ENCODE peak calls at places on chromosomes 7 and 10, in five cellular contexts. Y, D, U, P and F are unnamed samples.

GRCh38 chr10:102919237-102919959 is 1.3 kb downstream of the CNNM2 start:
- DNase-seq in U (no peak), Y (peak; percentile 21), P (no peak), D (no peak), F (peak; percentile 82)

GRCh38 chr7:101576993-101577392 is 52.1 kb downstream of the MYL10 start:
- DNase-seq in U (no peak), P (no peak), D (no peak), Y (no peak), F (no peak)

GRCh38 chr7:6260291-6261183 is 11.9 kb downstream of the CYTH3 start:
- DNase-seq in P (no peak), D (no peak), Y (no peak), U (no peak), F (no peak)

GRCh38 chr10:47092822-47093221 is 181.6 kb downstream of the PTPN20 start:
- DNase-seq in U (no peak), P (no peak), D (no peak), Y (no peak), F (peak; percentile 78)

GRCh38 chr7:138961159-138961558 is 20.0 kb downstream of the KIAA1549 start:
- DNase-seq in P (peak; percentile 18), Y (peak; percentile 54), D (peak; percentile 32), U (no peak), F (peak; percentile 50)

GRCh38 chr10:59508296-59508695 is 145.9 kb upstream of the FAM13C start:
- DNase-seq in U (no peak), Y (peak; percentile 70), D (no peak), P (no peak), F (no peak)

GRCh38 chr7:139183878-139184338 is 47.1 kb upstream of the UBN2 start:
- DNase-seq in D (no peak), U (no peak), Y (no peak), P (no peak), F (no peak)

GRCh38 chr7:155471728-155472127 is 13.8 kb downstream of the EN2 start:
- DNase-seq in D (no peak), U (no peak), P (no peak), Y (no peak), F (peak; percentile 32)

GRCh38 chr10:63622097-63622496 is 100.9 kb downstream of the REEP3 start:
- DNase-seq in D (no peak), Y (no peak), P (no peak), U (no peak), F (no peak)
- H3K4me1 ChIP-seq in D (no peaks in the 10 kb centered on the region), Y (peaks cover 5% of the 10 kb centered on the region), P (no peaks in the 10 kb centered on the region), U (peaks cover under 1% of the 10 kb centered on the region), F (no peaks in the 10 kb centered on the region)

GRCh38 chr10:68331455-68332258 is at the start of gene HNRNPH3:
- DNase-seq in P (peak; percentile 99), U (peak; percentile 99), D (peak; percentile 98), Y (peak; percentile 99), F (peak; percentile 99)
- TF ChIP-seq POLR2A in P (peak; percentile 97), U (peak; percentile 99), D (peak; percentile 99), Y (peak; percentile 99), F (peak; percentile 94)

GRCh38 chr10:62053860-62054259 is 152.4 kb downstream of the ARID5B start:
- DNase-seq in U (no peak), Y (no peak), P (no peak), D (no peak), F (no peak)
- H3K4me1 ChIP-seq in U (peaks cover 81% of the 10 kb centered on the region), Y (peaks cover 80% of the 10 kb centered on the region), P (peaks cover 30% of the 10 kb centered on the region), D (peaks cover 57% of the 10 kb centered on the region), F (peaks cover 31% of the 10 kb centered on the region)

GRCh38 chr7:37450035-37450434 is 1.4 kb upstream of the ELMO1 start:
- DNase-seq in Y (no peak), U (no peak), D (no peak), P (no peak), F (no peak)

GRCh38 chr7:37446371-37446770 is 2.3 kb downstream of the ELMO1 start:
- DNase-seq in D (no peak), Y (no peak), U (no peak), P (no peak), F (no peak)

GRCh38 chr7:37448057-37448636 is 517 bp downstream of the ELMO1 start:
- DNase-seq in Y (peak; percentile 17), P (no peak), D (no peak), U (peak; percentile 51), F (no peak)

GRCh38 chr7:37449621-37450020 is 957 bp upstream of the ELMO1 start:
- DNase-seq in D (no peak), U (no peak), Y (no peak), P (no peak), F (no peak)

GRCh38 chr7:37448637-37449331 is at the start of gene ELMO1:
- DNase-seq in U (peak; percentile 80), Y (peak; percentile 84), D (peak; percentile 59), P (peak; percentile 81), F (peak; percentile 84)
- TF ChIP-seq POLR2A in U (peak; percentile 67), Y (peak; percentile 77), D (peak; percentile 44), P (peak; percentile 24), F (peak; percentile 71)